ENCODE peak calls at places on chromosomes 5 and 9, in ten cellular contexts. One of them, this sample, is unnamed.
A peak's percentile ranks its signal among the peaks of the same experiment; 100 is the strongest.

GRCh38 chr9:20529837-20530236 is 92.5 kb downstream of the MLLT3 start:
- DNase-seq in NCI-H2029: no peak
- DNase-seq in iris pigment epithelial cell: no peak
- DNase-seq in GM19239: no peak
- DNase-seq in progenitor cell of endocrine pancreas: no peak
- DNase-seq in substantia nigra: no peak
- DNase-seq in AG08396: no peak
- DNase-seq in uterus: no peak
- DNase-seq in colonic mucosa: no peak
- DNase-seq in activated CD4-positive, CD25-positive, alpha-beta regulatory T cell treated with anti-CD3 and anti-CD28 coated beads, Interleukin-2, amount 50 U/mL, for 16 hours: no peak
- DNase-seq in this sample: no peak

GRCh38 chr5:111083323-111083722 is 8.8 kb upstream of the WDR36 start:
- DNase-seq in NCI-H2029: no peak
- DNase-seq in iris pigment epithelial cell: no peak
- DNase-seq in GM19239: no peak
- DNase-seq in progenitor cell of endocrine pancreas: no peak
- DNase-seq in substantia nigra: no peak
- DNase-seq in AG08396: no peak
- DNase-seq in uterus: no peak
- DNase-seq in colonic mucosa: no peak
- DNase-seq in activated CD4-positive, CD25-positive, alpha-beta regulatory T cell treated with anti-CD3 and anti-CD28 coated beads, Interleukin-2, amount 50 U/mL, for 16 hours: no peak
- DNase-seq in this sample: no peak

GRCh38 chr5:75306746-75307145 is 30.3 kb upstream of the HMGCR start:
- DNase-seq in NCI-H2029: no peak
- DNase-seq in iris pigment epithelial cell: peak; percentile 39
- DNase-seq in GM19239: no peak
- DNase-seq in progenitor cell of endocrine pancreas: no peak
- DNase-seq in substantia nigra: no peak
- DNase-seq in AG08396: no peak
- DNase-seq in uterus: no peak
- DNase-seq in colonic mucosa: no peak
- DNase-seq in activated CD4-positive, CD25-positive, alpha-beta regulatory T cell treated with anti-CD3 and anti-CD28 coated beads, Interleukin-2, amount 50 U/mL, for 16 hours: no peak
- DNase-seq in this sample: no peak

GRCh38 chr5:173325091-173325698 is 3.0 kb downstream of the STC2 start:
- DNase-seq in NCI-H2029: no peak
- DNase-seq in iris pigment epithelial cell: no peak
- DNase-seq in GM19239: no peak
- DNase-seq in progenitor cell of endocrine pancreas: no peak
- DNase-seq in substantia nigra: no peak
- DNase-seq in AG08396: no peak
- DNase-seq in uterus: no peak
- DNase-seq in colonic mucosa: no peak
- DNase-seq in activated CD4-positive, CD25-positive, alpha-beta regulatory T cell treated with anti-CD3 and anti-CD28 coated beads, Interleukin-2, amount 50 U/mL, for 16 hours: no peak
- DNase-seq in this sample: peak; percentile 81

GRCh38 chr9:94717656-94718225 is 8.8 kb upstream of the AOPEP start:
- DNase-seq in NCI-H2029: no peak
- DNase-seq in iris pigment epithelial cell: peak; percentile 52
- DNase-seq in GM19239: no peak
- DNase-seq in progenitor cell of endocrine pancreas: no peak
- DNase-seq in substantia nigra: no peak
- DNase-seq in AG08396: no peak
- DNase-seq in uterus: no peak
- DNase-seq in colonic mucosa: no peak
- DNase-seq in activated CD4-positive, CD25-positive, alpha-beta regulatory T cell treated with anti-CD3 and anti-CD28 coated beads, Interleukin-2, amount 50 U/mL, for 16 hours: no peak
- DNase-seq in this sample: no peak

GRCh38 chr9:108972626-108973209 is 38.5 kb downstream of the ABITRAM start:
- DNase-seq in NCI-H2029: no peak
- DNase-seq in iris pigment epithelial cell: peak; percentile 25
- DNase-seq in GM19239: no peak
- DNase-seq in progenitor cell of endocrine pancreas: no peak
- DNase-seq in substantia nigra: no peak
- DNase-seq in AG08396: peak; percentile 3
- DNase-seq in uterus: no peak
- DNase-seq in colonic mucosa: no peak
- DNase-seq in activated CD4-positive, CD25-positive, alpha-beta regulatory T cell treated with anti-CD3 and anti-CD28 coated beads, Interleukin-2, amount 50 U/mL, for 16 hours: no peak
- DNase-seq in this sample: no peak

GRCh38 chr5:102628449-102629175 is 126.5 kb upstream of the PAM start:
- DNase-seq in NCI-H2029: no peak
- DNase-seq in iris pigment epithelial cell: peak; percentile 35
- DNase-seq in GM19239: no peak
- DNase-seq in progenitor cell of endocrine pancreas: no peak
- DNase-seq in substantia nigra: no peak
- DNase-seq in AG08396: peak; percentile 30
- DNase-seq in uterus: no peak
- DNase-seq in colonic mucosa: no peak
- DNase-seq in activated CD4-positive, CD25-positive, alpha-beta regulatory T cell treated with anti-CD3 and anti-CD28 coated beads, Interleukin-2, amount 50 U/mL, for 16 hours: no peak
- DNase-seq in this sample: peak; percentile 64

GRCh38 chr9:135088979-135089847 is 1.7 kb downstream of the OLFM1 start:
- DNase-seq in NCI-H2029: no peak
- DNase-seq in iris pigment epithelial cell: no peak
- DNase-seq in GM19239: no peak
- DNase-seq in progenitor cell of endocrine pancreas: no peak
- DNase-seq in substantia nigra: no peak
- DNase-seq in AG08396: no peak
- DNase-seq in uterus: no peak
- DNase-seq in colonic mucosa: no peak
- DNase-seq in activated CD4-positive, CD25-positive, alpha-beta regulatory T cell treated with anti-CD3 and anti-CD28 coated beads, Interleukin-2, amount 50 U/mL, for 16 hours: no peak
- DNase-seq in this sample: no peak

GRCh38 chr9:24351952-24352351 is 193.7 kb downstream of the IZUMO3 start:
- DNase-seq in NCI-H2029: no peak
- DNase-seq in iris pigment epithelial cell: no peak
- DNase-seq in GM19239: no peak
- DNase-seq in progenitor cell of endocrine pancreas: no peak
- DNase-seq in substantia nigra: no peak
- DNase-seq in AG08396: no peak
- DNase-seq in uterus: no peak
- DNase-seq in colonic mucosa: no peak
- DNase-seq in activated CD4-positive, CD25-positive, alpha-beta regulatory T cell treated with anti-CD3 and anti-CD28 coated beads, Interleukin-2, amount 50 U/mL, for 16 hours: no peak
- DNase-seq in this sample: no peak

GRCh38 chr9:116585896-116586295 is 101.2 kb upstream of the TRIM32 start:
- DNase-seq in NCI-H2029: no peak
- DNase-seq in iris pigment epithelial cell: no peak
- DNase-seq in GM19239: no peak
- DNase-seq in progenitor cell of endocrine pancreas: no peak
- DNase-seq in substantia nigra: no peak
- DNase-seq in AG08396: no peak
- DNase-seq in uterus: no peak
- DNase-seq in colonic mucosa: no peak
- DNase-seq in activated CD4-positive, CD25-positive, alpha-beta regulatory T cell treated with anti-CD3 and anti-CD28 coated beads, Interleukin-2, amount 50 U/mL, for 16 hours: no peak
- DNase-seq in this sample: no peak

GRCh38 chr9:35627575-35627974 is 9.4 kb upstream of the CD72 start:
- DNase-seq in NCI-H2029: no peak
- DNase-seq in iris pigment epithelial cell: no peak
- DNase-seq in GM19239: no peak
- DNase-seq in progenitor cell of endocrine pancreas: no peak
- DNase-seq in substantia nigra: no peak
- DNase-seq in AG08396: no peak
- DNase-seq in uterus: no peak
- DNase-seq in colonic mucosa: no peak
- DNase-seq in activated CD4-positive, CD25-positive, alpha-beta regulatory T cell treated with anti-CD3 and anti-CD28 coated beads, Interleukin-2, amount 50 U/mL, for 16 hours: no peak
- DNase-seq in this sample: no peak

GRCh38 chr9:22307013-22307711 is 139.5 kb upstream of the DMRTA1 start:
- DNase-seq in NCI-H2029: peak; percentile 16
- DNase-seq in iris pigment epithelial cell: peak; percentile 80
- DNase-seq in GM19239: no peak
- DNase-seq in progenitor cell of endocrine pancreas: no peak
- DNase-seq in substantia nigra: no peak
- DNase-seq in AG08396: peak; percentile 38
- DNase-seq in uterus: no peak
- DNase-seq in colonic mucosa: peak; percentile 19
- DNase-seq in activated CD4-positive, CD25-positive, alpha-beta regulatory T cell treated with anti-CD3 and anti-CD28 coated beads, Interleukin-2, amount 50 U/mL, for 16 hours: no peak
- DNase-seq in this sample: peak; percentile 45

GRCh38 chr5:39132128-39132447 is 57.9 kb upstream of the RICTOR start:
- DNase-seq in NCI-H2029: no peak
- DNase-seq in iris pigment epithelial cell: no peak
- DNase-seq in GM19239: no peak
- DNase-seq in progenitor cell of endocrine pancreas: no peak
- DNase-seq in substantia nigra: no peak
- DNase-seq in AG08396: no peak
- DNase-seq in uterus: no peak
- DNase-seq in colonic mucosa: no peak
- DNase-seq in activated CD4-positive, CD25-positive, alpha-beta regulatory T cell treated with anti-CD3 and anti-CD28 coated beads, Interleukin-2, amount 50 U/mL, for 16 hours: no peak
- DNase-seq in this sample: no peak

GRCh38 chr9:89387970-89388867 is 69.9 kb downstream of the SECISBP2 start:
- DNase-seq in NCI-H2029: peak; percentile 44
- DNase-seq in iris pigment epithelial cell: peak; percentile 93
- DNase-seq in GM19239: no peak
- DNase-seq in progenitor cell of endocrine pancreas: no peak
- DNase-seq in substantia nigra: no peak
- DNase-seq in AG08396: peak; percentile 80
- DNase-seq in uterus: peak; percentile 62
- DNase-seq in colonic mucosa: peak; percentile 36
- DNase-seq in activated CD4-positive, CD25-positive, alpha-beta regulatory T cell treated with anti-CD3 and anti-CD28 coated beads, Interleukin-2, amount 50 U/mL, for 16 hours: no peak
- DNase-seq in this sample: peak; percentile 83

GRCh38 chr9:114619205-114619758 is 8.2 kb downstream of the TMEM268 start:
- DNase-seq in NCI-H2029: no peak
- DNase-seq in iris pigment epithelial cell: no peak
- DNase-seq in GM19239: no peak
- DNase-seq in progenitor cell of endocrine pancreas: no peak
- DNase-seq in substantia nigra: no peak
- DNase-seq in AG08396: no peak
- DNase-seq in uterus: no peak
- DNase-seq in colonic mucosa: no peak
- DNase-seq in activated CD4-positive, CD25-positive, alpha-beta regulatory T cell treated with anti-CD3 and anti-CD28 coated beads, Interleukin-2, amount 50 U/mL, for 16 hours: no peak
- DNase-seq in this sample: no peak

GRCh38 chr9:120412425-120412951 is 167.5 kb downstream of the CDK5RAP2 start:
- DNase-seq in NCI-H2029: no peak
- DNase-seq in iris pigment epithelial cell: peak; percentile 77
- DNase-seq in GM19239: no peak
- DNase-seq in progenitor cell of endocrine pancreas: no peak
- DNase-seq in substantia nigra: no peak
- DNase-seq in AG08396: peak; percentile 57
- DNase-seq in uterus: no peak
- DNase-seq in colonic mucosa: no peak
- DNase-seq in activated CD4-positive, CD25-positive, alpha-beta regulatory T cell treated with anti-CD3 and anti-CD28 coated beads, Interleukin-2, amount 50 U/mL, for 16 hours: no peak
- DNase-seq in this sample: peak; percentile 92

GRCh38 chr9:74765572-74765971 is 122.1 kb downstream of the TRPM6 start:
- DNase-seq in NCI-H2029: no peak
- DNase-seq in iris pigment epithelial cell: no peak
- DNase-seq in GM19239: no peak
- DNase-seq in progenitor cell of endocrine pancreas: no peak
- DNase-seq in substantia nigra: no peak
- DNase-seq in AG08396: no peak
- DNase-seq in uterus: no peak
- DNase-seq in colonic mucosa: no peak
- DNase-seq in activated CD4-positive, CD25-positive, alpha-beta regulatory T cell treated with anti-CD3 and anti-CD28 coated beads, Interleukin-2, amount 50 U/mL, for 16 hours: no peak
- DNase-seq in this sample: no peak

GRCh38 chr9:116112236-116112635 is 41.4 kb upstream of the PAPPA start:
- DNase-seq in NCI-H2029: no peak
- DNase-seq in iris pigment epithelial cell: peak; percentile 49
- DNase-seq in GM19239: no peak
- DNase-seq in progenitor cell of endocrine pancreas: no peak
- DNase-seq in substantia nigra: no peak
- DNase-seq in AG08396: no peak
- DNase-seq in uterus: no peak
- DNase-seq in colonic mucosa: no peak
- DNase-seq in activated CD4-positive, CD25-positive, alpha-beta regulatory T cell treated with anti-CD3 and anti-CD28 coated beads, Interleukin-2, amount 50 U/mL, for 16 hours: no peak
- DNase-seq in this sample: peak; percentile 10

GRCh38 chr9:13990994-13991393 is 322.9 kb downstream of the NFIB start:
- DNase-seq in NCI-H2029: no peak
- DNase-seq in iris pigment epithelial cell: no peak
- DNase-seq in GM19239: no peak
- DNase-seq in progenitor cell of endocrine pancreas: no peak
- DNase-seq in substantia nigra: no peak
- DNase-seq in AG08396: no peak
- DNase-seq in uterus: no peak
- DNase-seq in colonic mucosa: no peak
- DNase-seq in activated CD4-positive, CD25-positive, alpha-beta regulatory T cell treated with anti-CD3 and anti-CD28 coated beads, Interleukin-2, amount 50 U/mL, for 16 hours: no peak
- DNase-seq in this sample: no peak

GRCh38 chr5:58048954-58049353 is 410.9 kb downstream of the PLK2 start:
- DNase-seq in NCI-H2029: no peak
- DNase-seq in iris pigment epithelial cell: no peak
- DNase-seq in GM19239: no peak
- DNase-seq in progenitor cell of endocrine pancreas: no peak
- DNase-seq in substantia nigra: no peak
- DNase-seq in AG08396: no peak
- DNase-seq in uterus: no peak
- DNase-seq in colonic mucosa: no peak
- DNase-seq in activated CD4-positive, CD25-positive, alpha-beta regulatory T cell treated with anti-CD3 and anti-CD28 coated beads, Interleukin-2, amount 50 U/mL, for 16 hours: no peak
- DNase-seq in this sample: no peak

GRCh38 chr9:95750725-95751644 is 124.5 kb upstream of the ERCC6L2 start:
- DNase-seq in NCI-H2029: no peak
- DNase-seq in iris pigment epithelial cell: no peak
- DNase-seq in GM19239: no peak
- DNase-seq in progenitor cell of endocrine pancreas: no peak
- DNase-seq in substantia nigra: no peak
- DNase-seq in AG08396: no peak
- DNase-seq in uterus: no peak
- DNase-seq in colonic mucosa: no peak
- DNase-seq in activated CD4-positive, CD25-positive, alpha-beta regulatory T cell treated with anti-CD3 and anti-CD28 coated beads, Interleukin-2, amount 50 U/mL, for 16 hours: no peak
- DNase-seq in this sample: no peak

GRCh38 chr5:123035950-123036390 is 555 bp downstream of the PPIC start:
- DNase-seq in NCI-H2029: no peak
- DNase-seq in iris pigment epithelial cell: peak; percentile 44
- DNase-seq in GM19239: no peak
- DNase-seq in progenitor cell of endocrine pancreas: peak; percentile 41
- DNase-seq in substantia nigra: no peak
- DNase-seq in AG08396: peak; percentile 65
- DNase-seq in uterus: peak; percentile 47
- DNase-seq in colonic mucosa: peak; percentile 59
- DNase-seq in activated CD4-positive, CD25-positive, alpha-beta regulatory T cell treated with anti-CD3 and anti-CD28 coated beads, Interleukin-2, amount 50 U/mL, for 16 hours: no peak
- DNase-seq in this sample: peak; percentile 94

GRCh38 chr9:37745970-37746369 is 7.6 kb upstream of the TRMT10B start:
- DNase-seq in NCI-H2029: no peak
- DNase-seq in iris pigment epithelial cell: no peak
- DNase-seq in GM19239: no peak
- DNase-seq in progenitor cell of endocrine pancreas: no peak
- DNase-seq in substantia nigra: no peak
- DNase-seq in AG08396: no peak
- DNase-seq in uterus: no peak
- DNase-seq in colonic mucosa: no peak
- DNase-seq in activated CD4-positive, CD25-positive, alpha-beta regulatory T cell treated with anti-CD3 and anti-CD28 coated beads, Interleukin-2, amount 50 U/mL, for 16 hours: no peak
- DNase-seq in this sample: no peak

GRCh38 chr9:21031091-21031817 is at the start of gene HACD4:
- DNase-seq in NCI-H2029: no peak
- DNase-seq in iris pigment epithelial cell: peak; percentile 47
- DNase-seq in GM19239: peak; percentile 45
- DNase-seq in progenitor cell of endocrine pancreas: peak; percentile 38
- DNase-seq in substantia nigra: no peak
- DNase-seq in AG08396: peak; percentile 78
- DNase-seq in uterus: peak; percentile 61
- DNase-seq in colonic mucosa: peak; percentile 61
- DNase-seq in activated CD4-positive, CD25-positive, alpha-beta regulatory T cell treated with anti-CD3 and anti-CD28 coated beads, Interleukin-2, amount 50 U/mL, for 16 hours: peak; percentile 28
- DNase-seq in this sample: peak; percentile 92

GRCh38 chr5:134420326-134420725 is 8.6 kb upstream of the CDKN2AIPNL start:
- DNase-seq in NCI-H2029: no peak
- DNase-seq in iris pigment epithelial cell: peak; percentile 40
- DNase-seq in GM19239: no peak
- DNase-seq in progenitor cell of endocrine pancreas: no peak
- DNase-seq in substantia nigra: no peak
- DNase-seq in AG08396: peak; percentile 25
- DNase-seq in uterus: no peak
- DNase-seq in colonic mucosa: no peak
- DNase-seq in activated CD4-positive, CD25-positive, alpha-beta regulatory T cell treated with anti-CD3 and anti-CD28 coated beads, Interleukin-2, amount 50 U/mL, for 16 hours: no peak
- DNase-seq in this sample: no peak

GRCh38 chr5:3226171-3226570 is 369.5 kb upstream of the IRX1 start:
- DNase-seq in NCI-H2029: peak; percentile 58
- DNase-seq in iris pigment epithelial cell: no peak
- DNase-seq in GM19239: no peak
- DNase-seq in progenitor cell of endocrine pancreas: no peak
- DNase-seq in substantia nigra: no peak
- DNase-seq in AG08396: no peak
- DNase-seq in uterus: no peak
- DNase-seq in colonic mucosa: no peak
- DNase-seq in activated CD4-positive, CD25-positive, alpha-beta regulatory T cell treated with anti-CD3 and anti-CD28 coated beads, Interleukin-2, amount 50 U/mL, for 16 hours: no peak
- DNase-seq in this sample: no peak

GRCh38 chr5:173969167-173970049 is 19.6 kb upstream of the C5orf47 start:
- DNase-seq in NCI-H2029: peak; percentile 45
- DNase-seq in iris pigment epithelial cell: peak; percentile 85
- DNase-seq in GM19239: no peak
- DNase-seq in progenitor cell of endocrine pancreas: no peak
- DNase-seq in substantia nigra: no peak
- DNase-seq in AG08396: peak; percentile 83
- DNase-seq in uterus: no peak
- DNase-seq in colonic mucosa: no peak
- DNase-seq in activated CD4-positive, CD25-positive, alpha-beta regulatory T cell treated with anti-CD3 and anti-CD28 coated beads, Interleukin-2, amount 50 U/mL, for 16 hours: no peak
- DNase-seq in this sample: peak; percentile 94

GRCh38 chr9:94799578-94800264 is 73.2 kb downstream of the AOPEP start:
- DNase-seq in NCI-H2029: no peak
- DNase-seq in iris pigment epithelial cell: peak; percentile 84
- DNase-seq in GM19239: no peak
- DNase-seq in progenitor cell of endocrine pancreas: no peak
- DNase-seq in substantia nigra: no peak
- DNase-seq in AG08396: no peak
- DNase-seq in uterus: no peak
- DNase-seq in colonic mucosa: no peak
- DNase-seq in activated CD4-positive, CD25-positive, alpha-beta regulatory T cell treated with anti-CD3 and anti-CD28 coated beads, Interleukin-2, amount 50 U/mL, for 16 hours: no peak
- DNase-seq in this sample: no peak